ENCODE peak calls at places on chromosomes 5 and 9, in eight cellular contexts. O is Peyer's patch, M is breast epithelium, F is heart left ventricle, S is body of pancreas, Z is IMR-90, E is ovary, R is sigmoid colon. P is an unnamed sample.

GRCh38 chr9:77764894-77765780 is 117.0 kb upstream of the GNA14 start:
- DNase-seq in F (no peak), Z (peak), R (no peak), O (no peak), M (no peak), S (no peak), E (no peak), P (no peak)

GRCh38 chr5:539469-540214 is 15.4 kb upstream of the SLC9A3 start:
- DNase-seq in O (peak), Z (no peak), M (no peak), F (peak), E (no peak), R (peak), S (no peak), P (no peak)

GRCh38 chr9:93642961-93643360 is 66.6 kb downstream of the PHF2 start:
- DNase-seq in S (no peak), Z (peak), O (peak), R (no peak), F (no peak), E (no peak), M (no peak), P (no peak)

GRCh38 chr5:125058185-125058826 is 311.9 kb upstream of the ZNF608 start:
- DNase-seq in F (no peak), M (no peak), S (no peak), R (no peak), O (no peak), Z (peak), E (no peak), P (no peak)

GRCh38 chr5:144120781-144121180 is 49.7 kb downstream of the YIPF5 start:
- DNase-seq in M (no peak), R (no peak), O (no peak), S (no peak), Z (no peak), E (no peak), F (no peak), P (no peak)

GRCh38 chr5:5271606-5272321 is 131.6 kb downstream of the ADAMTS16 start:
- DNase-seq in O (no peak), R (no peak), Z (no peak), F (no peak), S (no peak), E (no peak), M (no peak), P (no peak)

GRCh38 chr9:131094015-131094414 is 2.3 kb upstream of the AIF1L start:
- DNase-seq in O (no peak), S (no peak), M (no peak), E (no peak), R (no peak), Z (no peak), F (no peak), P (no peak)

GRCh38 chr5:172417983-172418630 is 36.2 kb downstream of the SH3PXD2B start:
- DNase-seq in F (peak), M (peak), O (peak), Z (peak), E (peak), R (peak), S (peak), P (peak)

GRCh38 chr9:79357620-79358019 is 214.1 kb upstream of the TLE4 start:
- DNase-seq in M (no peak), R (peak), O (peak), F (peak), Z (no peak), S (no peak), E (no peak), P (peak)

GRCh38 chr9:121599186-121599871 is 52.1 kb upstream of the DAB2IP start:
- DNase-seq in O (no peak), M (peak), E (peak), R (peak), F (peak), Z (peak), S (peak), P (peak)

GRCh38 chr5:132215329-132215728 is 12.3 kb downstream of the P4HA2 start:
- DNase-seq in Z (peak), S (peak), O (peak), R (peak), M (peak), E (peak), F (peak), P (peak)

GRCh38 chr9:124266826-124267201 is 9.1 kb downstream of the NEK6 start:
- DNase-seq in O (no peak), Z (no peak), F (no peak), E (no peak), R (no peak), M (no peak), S (no peak), P (no peak)
- TF ChIP-seq POLR2A in O (no peak), Z (no peak), F (no peak), E (no peak), R (no peak), M (no peak), S (no peak), P (no peak)

DNA sequence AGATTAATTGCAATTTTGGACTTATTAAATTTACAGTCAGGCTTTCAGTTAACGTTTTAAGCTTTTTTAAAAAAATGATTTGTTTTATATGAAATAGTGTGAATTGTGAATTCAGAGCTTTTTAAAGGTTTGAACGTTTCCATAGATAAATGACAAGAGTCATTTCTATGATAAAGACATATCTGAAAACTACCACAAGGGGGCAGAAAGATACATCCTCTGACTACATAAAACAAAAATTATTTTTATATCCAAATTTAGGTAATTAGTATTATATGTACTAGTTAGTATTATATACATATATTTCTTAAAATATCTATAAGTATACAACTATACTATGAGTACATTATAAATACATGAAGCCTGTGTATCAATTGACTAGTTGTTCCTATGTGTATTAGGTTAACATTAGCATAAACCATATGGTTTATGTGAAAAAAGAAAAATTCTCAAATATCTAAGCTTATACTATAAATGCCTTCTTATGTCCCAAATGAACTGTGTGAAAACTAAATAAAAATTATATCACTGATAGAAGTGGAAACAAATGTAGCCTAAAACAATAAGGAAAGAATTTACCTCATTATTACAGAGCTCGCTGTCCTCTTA is 155.2 kb downstream of the MEF2C start:
- DNase-seq in O (no peak), Z (peak), E (no peak), S (no peak), R (no peak), M (no peak), F (no peak), P (no peak)
- H3K27ac ChIP-seq in O (no peak), Z (no peak), E (no peak), S (no peak), R (no peak), M (no peak), F (no peak), P (no peak)

DNA sequence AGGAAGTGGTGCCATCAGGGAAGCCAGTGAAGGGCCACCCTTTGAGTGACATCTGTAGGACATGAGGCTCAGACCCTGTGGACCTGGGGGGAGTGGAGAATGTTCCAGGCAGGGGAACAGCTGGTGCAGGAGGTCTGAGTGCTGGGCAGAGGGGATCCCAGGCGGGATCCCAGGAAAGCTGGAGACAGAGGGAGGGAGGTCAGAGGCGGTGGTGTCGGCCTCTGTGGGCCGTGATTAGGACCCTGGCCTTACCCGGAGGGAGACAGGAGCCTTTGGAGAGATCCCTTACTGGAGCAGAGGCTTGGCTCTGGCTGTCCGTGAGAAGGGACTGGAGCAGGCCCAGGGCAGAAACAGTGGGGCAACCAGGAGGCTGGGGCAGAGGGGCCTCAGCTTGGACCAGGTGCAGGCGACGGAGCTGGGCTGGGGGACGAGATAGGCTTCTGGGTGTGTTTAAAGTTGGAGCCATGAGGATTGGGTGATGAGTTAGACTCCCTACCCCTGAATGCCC is 12.1 kb upstream of the GRHPR start:
- DNase-seq in M (no peak), O (no peak), R (no peak), E (no peak), F (no peak), Z (no peak), S (no peak), P (no peak)
- TF ChIP-seq POLR2A in M (no peak), O (no peak), R (no peak), E (no peak), F (no peak), Z (no peak), S (no peak), P (no peak)

GRCh38 chr9:4292781-4293180 is 7.1 kb downstream of the GLIS3 start:
- DNase-seq in S (no peak), M (no peak), E (no peak), R (no peak), F (no peak), Z (peak), O (no peak), P (no peak)
- H3K27ac ChIP-seq in S (peak), M (peak), E (no peak), R (peak), F (no peak), Z (no peak), O (no peak), P (no peak)

DNA sequence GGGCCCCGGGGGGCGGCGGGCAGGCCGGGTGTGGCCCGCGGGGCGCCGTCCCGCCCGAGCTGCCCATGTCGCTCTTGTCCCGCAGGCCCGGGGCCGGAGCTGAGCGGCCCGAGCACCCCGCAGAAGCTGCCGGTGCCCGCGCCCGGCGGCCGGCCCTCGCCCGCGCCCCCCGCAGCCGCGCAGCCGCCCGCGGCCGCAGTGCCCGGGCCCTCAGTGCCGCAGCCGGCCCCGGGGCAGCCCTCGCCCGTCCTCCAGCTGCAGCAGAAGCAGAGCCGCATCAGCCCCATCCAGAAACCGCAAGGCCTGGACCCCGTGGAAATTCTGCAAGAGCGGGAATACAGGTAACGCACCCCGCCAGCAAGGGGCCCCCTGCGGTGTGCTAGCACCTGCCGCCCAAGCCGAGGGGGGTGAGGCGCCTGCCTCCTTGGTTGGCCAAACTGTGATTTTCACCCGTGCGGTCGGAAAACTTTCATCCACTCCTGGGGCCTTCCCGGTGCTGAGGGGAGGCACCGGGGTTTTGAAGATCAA is 32.1 kb downstream of the SMARCA2 start:
- DNase-seq in O (no peak), M (no peak), Z (no peak), E (no peak), F (no peak), S (no peak), R (no peak), P (no peak)
- TF ChIP-seq POLR2A in O (no peak), M (no peak), Z (no peak), E (no peak), F (no peak), S (no peak), R (no peak), P (no peak)

GRCh38 chr9:96050876-96051185 is 175.3 kb downstream of the ERCC6L2 start:
- DNase-seq in E (no peak), M (no peak), Z (no peak), R (no peak), S (no peak), F (no peak), O (no peak), P (no peak)

GRCh38 chr9:96048954-96049831 is 173.7 kb downstream of the ERCC6L2 start:
- DNase-seq in R (peak), E (no peak), Z (no peak), F (peak), M (no peak), S (peak), O (no peak), P (peak)

GRCh38 chr9:96051423-96051822 is 175.9 kb downstream of the ERCC6L2 start:
- DNase-seq in Z (no peak), O (no peak), S (no peak), F (no peak), M (no peak), E (no peak), R (no peak), P (peak)

GRCh38 chr9:96048116-96048953 is 172.8 kb downstream of the ERCC6L2 start:
- DNase-seq in M (no peak), Z (no peak), E (no peak), S (peak), F (no peak), O (no peak), R (no peak), P (peak)

GRCh38 chr9:96050048-96050875 is 174.8 kb downstream of the ERCC6L2 start:
- DNase-seq in E (no peak), S (no peak), Z (no peak), O (no peak), F (no peak), R (no peak), M (no peak), P (no peak)
- H3K27ac ChIP-seq in E (no peak), S (peak), Z (no peak), O (no peak), F (no peak), R (no peak), M (no peak), P (peak)

DNA sequence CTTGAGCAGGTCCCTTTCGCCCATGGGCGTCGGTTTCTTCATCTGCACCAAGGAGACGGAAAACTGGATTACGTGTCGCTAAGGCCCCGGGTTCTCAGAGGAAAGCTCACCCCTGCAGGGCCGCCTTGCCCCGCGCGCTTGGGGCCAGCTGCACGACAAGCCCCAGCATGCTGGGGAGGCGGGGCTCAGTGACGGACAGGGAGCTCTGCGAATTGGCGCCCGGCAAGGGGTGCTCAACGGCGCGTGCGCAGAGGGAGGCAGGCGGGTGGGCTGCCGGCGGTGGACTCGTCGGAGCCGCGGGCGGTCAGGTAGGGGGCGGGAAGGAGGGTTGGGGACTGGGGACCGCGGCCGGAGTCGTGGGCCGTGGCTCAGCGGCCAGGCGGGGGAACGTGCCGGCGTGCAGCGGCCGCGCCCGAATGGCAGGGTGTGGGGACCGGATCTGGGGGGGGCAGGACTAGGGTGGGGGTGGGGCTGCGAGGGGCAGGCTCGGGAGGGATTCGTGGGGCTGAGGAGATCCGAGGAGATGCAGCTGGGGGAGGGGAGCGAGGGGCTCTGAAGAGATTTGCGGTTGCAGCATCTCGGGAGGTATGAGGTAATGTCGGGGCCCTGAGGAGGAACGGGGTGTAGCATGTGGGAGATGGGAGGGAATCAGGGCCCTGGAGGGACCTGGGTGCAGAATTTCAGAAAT is at the start of gene TRIM32:
- DNase-seq in O (peak), F (peak), R (peak), E (peak), Z (peak), S (peak), M (peak), P (peak)
- TF ChIP-seq POLR2A in O (peak), F (peak), R (no peak), E (no peak), Z (peak), S (peak), M (no peak), P (no peak)

GRCh38 chr5:34509392-34509791 is 146.7 kb upstream of the RAI14 start:
- DNase-seq in R (no peak), S (no peak), F (no peak), E (no peak), M (no peak), O (no peak), Z (no peak), P (no peak)
- H3K27ac ChIP-seq in R (no peak), S (no peak), F (no peak), E (no peak), M (peak), O (no peak), Z (no peak), P (no peak)

P was measured in testis.